ENCODE peak calls at places on chromosomes 13 and 19, in four cellular contexts. One of them, this sample, is unnamed. For H3K9me3, the result is how much of the 10 kb centered on the place peaks cover.

GRCh38 chr13:109715902-109716301 is 70.5 kb downstream of the IRS2 start:
- DNase-seq in H9: no peak
- DNase-seq in heart left ventricle: no peak
- DNase-seq in CD4-positive, alpha-beta memory T cell: no peak
- DNase-seq in this sample: no peak

GRCh38 chr19:10760268-10760944 is 42.5 kb downstream of the DNM2 start:
- DNase-seq in CD4-positive, alpha-beta memory T cell: no peak
- DNase-seq in heart left ventricle: no peak
- DNase-seq in H9: no peak
- DNase-seq in this sample: no peak

GRCh38 chr19:38842439-38843174 is 7.2 kb downstream of the HNRNPL start:
- DNase-seq in heart left ventricle: no peak
- DNase-seq in H9: no peak
- DNase-seq in CD4-positive, alpha-beta memory T cell: peak
- DNase-seq in this sample: peak

GRCh38 chr13:42363941-42364612 is 92.1 kb downstream of the AKAP11 start:
- DNase-seq in CD4-positive, alpha-beta memory T cell: no peak
- DNase-seq in heart left ventricle: no peak
- DNase-seq in H9: peak
- DNase-seq in this sample: no peak

GRCh38 chr19:55206664-55207500 is 2.4 kb downstream of the PTPRH start:
- DNase-seq in H9: peak
- DNase-seq in heart left ventricle: peak
- DNase-seq in CD4-positive, alpha-beta memory T cell: no peak
- DNase-seq in this sample: no peak

GRCh38 chr13:76680112-76680511 is 206.1 kb downstream of the KCTD12 start:
- DNase-seq in heart left ventricle: no peak
- DNase-seq in H9: no peak
- DNase-seq in CD4-positive, alpha-beta memory T cell: no peak
- DNase-seq in this sample: no peak

GRCh38 chr13:30371649-30372265 is 50.5 kb upstream of the UBE2L5 start:
- DNase-seq in H9: no peak
- DNase-seq in CD4-positive, alpha-beta memory T cell: peak
- DNase-seq in heart left ventricle: no peak
- DNase-seq in this sample: peak

GRCh38 chr13:80070024-80070703 is 270.8 kb downstream of the SPRY2 start:
- DNase-seq in CD4-positive, alpha-beta memory T cell: no peak
- DNase-seq in heart left ventricle: no peak
- DNase-seq in H9: peak
- DNase-seq in this sample: no peak

GRCh38 chr19:5623397-5624153 is 692 bp downstream of the SAFB start:
- DNase-seq in H9: no peak
- DNase-seq in heart left ventricle: no peak
- DNase-seq in CD4-positive, alpha-beta memory T cell: peak
- DNase-seq in this sample: no peak

GRCh38 chr19:2015611-2015950 is at the start of gene BTBD2:
- DNase-seq in CD4-positive, alpha-beta memory T cell: peak
- DNase-seq in heart left ventricle: peak
- DNase-seq in H9: no peak
- DNase-seq in this sample: peak

GRCh38 chr19:17829855-17830566 is 8.7 kb upstream of the INSL3 start:
- DNase-seq in heart left ventricle: no peak
- DNase-seq in H9: peak
- DNase-seq in CD4-positive, alpha-beta memory T cell: no peak
- DNase-seq in this sample: no peak

GRCh38 chr19:43905897-43906296 is 29.2 kb downstream of the ZNF45 start:
- DNase-seq in heart left ventricle: no peak
- DNase-seq in H9: no peak
- DNase-seq in CD4-positive, alpha-beta memory T cell: no peak
- DNase-seq in this sample: no peak
- H3K9me3 ChIP-seq in heart left ventricle: half or more
- H3K9me3 ChIP-seq in H9: under half
- H3K9me3 ChIP-seq in CD4-positive, alpha-beta memory T cell: under half
- H3K9me3 ChIP-seq in this sample: half or more

GRCh38 chr19:40809358-40810086 is 10.5 kb downstream of the EGLN2 start:
- DNase-seq in heart left ventricle: no peak
- DNase-seq in H9: no peak
- DNase-seq in CD4-positive, alpha-beta memory T cell: no peak
- DNase-seq in this sample: no peak

GRCh38 chr19:40806385-40807146 is 7.6 kb downstream of the EGLN2 start:
- DNase-seq in CD4-positive, alpha-beta memory T cell: peak
- DNase-seq in H9: peak
- DNase-seq in heart left ventricle: peak
- DNase-seq in this sample: peak

GRCh38 chr19:40808497-40808896 is 9.5 kb downstream of the EGLN2 start:
- DNase-seq in heart left ventricle: no peak
- DNase-seq in CD4-positive, alpha-beta memory T cell: no peak
- DNase-seq in H9: no peak
- DNase-seq in this sample: no peak

GRCh38 chr19:40807147-40808020 is 8.4 kb downstream of the EGLN2 start:
- DNase-seq in CD4-positive, alpha-beta memory T cell: no peak
- DNase-seq in heart left ventricle: no peak
- DNase-seq in H9: peak
- DNase-seq in this sample: no peak

GRCh38 chr19:40808021-40808325 is 9.0 kb downstream of the EGLN2 start:
- DNase-seq in CD4-positive, alpha-beta memory T cell: no peak
- DNase-seq in heart left ventricle: no peak
- DNase-seq in H9: no peak
- DNase-seq in this sample: no peak
- H3K27ac ChIP-seq in CD4-positive, alpha-beta memory T cell: peak
- H3K27ac ChIP-seq in heart left ventricle: no peak
- H3K27ac ChIP-seq in H9: no peak
- H3K27ac ChIP-seq in this sample: peak

GRCh38 chr19:52322429-52322828 is 13.6 kb upstream of the ZNF610 start:
- DNase-seq in CD4-positive, alpha-beta memory T cell: no peak
- DNase-seq in H9: no peak
- DNase-seq in heart left ventricle: no peak
- DNase-seq in this sample: no peak
- H3K9me3 ChIP-seq in CD4-positive, alpha-beta memory T cell: under half
- H3K9me3 ChIP-seq in H9: half or more
- H3K9me3 ChIP-seq in heart left ventricle: half or more
- H3K9me3 ChIP-seq in this sample: half or more

GRCh38 chr19:47231215-47232054 is 436 bp upstream of the BBC3 start:
- DNase-seq in CD4-positive, alpha-beta memory T cell: peak
- DNase-seq in heart left ventricle: peak
- DNase-seq in H9: peak
- DNase-seq in this sample: peak
- H3K27ac ChIP-seq in CD4-positive, alpha-beta memory T cell: peak
- H3K27ac ChIP-seq in heart left ventricle: peak
- H3K27ac ChIP-seq in H9: no peak
- H3K27ac ChIP-seq in this sample: no peak

GRCh38 chr19:52622261-52622660 is 15.9 kb downstream of the ZNF83 start:
- DNase-seq in heart left ventricle: no peak
- DNase-seq in CD4-positive, alpha-beta memory T cell: no peak
- DNase-seq in H9: no peak
- DNase-seq in this sample: no peak

GRCh38 chr19:52626915-52627314 is 11.2 kb downstream of the ZNF83 start:
- DNase-seq in heart left ventricle: no peak
- DNase-seq in CD4-positive, alpha-beta memory T cell: no peak
- DNase-seq in H9: no peak
- DNase-seq in this sample: no peak

DNA sequence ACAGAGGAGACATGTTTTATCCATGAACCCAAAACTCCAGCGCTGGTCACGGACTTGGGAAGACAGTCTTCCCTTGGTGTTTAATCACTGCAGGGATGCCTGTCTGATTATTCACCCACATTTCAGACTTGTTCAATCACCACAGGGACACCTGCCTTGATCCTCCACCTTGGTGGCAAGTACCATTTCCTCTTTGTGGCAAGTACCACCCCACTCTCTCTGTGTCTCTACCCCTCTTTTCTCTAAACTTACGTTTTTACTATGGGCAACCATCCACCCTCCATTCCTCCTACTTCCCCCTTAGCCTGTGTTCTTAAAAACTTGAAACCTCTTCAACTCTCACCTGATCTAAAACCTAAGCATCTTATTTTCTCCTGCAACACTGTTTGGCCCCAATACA is 16.8 kb downstream of the ZNF83 start:
- DNase-seq in H9: no peak
- DNase-seq in heart left ventricle: no peak
- DNase-seq in CD4-positive, alpha-beta memory T cell: no peak
- DNase-seq in this sample: no peak
- H3K9me3 ChIP-seq in H9: under half
- H3K9me3 ChIP-seq in heart left ventricle: under half
- H3K9me3 ChIP-seq in CD4-positive, alpha-beta memory T cell: under half
- H3K9me3 ChIP-seq in this sample: under half

GRCh38 chr19:49335071-49335783 is at the start of gene CD37:
- DNase-seq in heart left ventricle: peak
- DNase-seq in H9: peak
- DNase-seq in CD4-positive, alpha-beta memory T cell: peak
- DNase-seq in this sample: peak

GRCh38 chr19:49331616-49332055 is 3.6 kb upstream of the CD37 start:
- DNase-seq in H9: peak
- DNase-seq in CD4-positive, alpha-beta memory T cell: peak
- DNase-seq in heart left ventricle: peak
- DNase-seq in this sample: peak

GRCh38 chr19:49336482-49337266 is 1.5 kb downstream of the CD37 start:
- DNase-seq in CD4-positive, alpha-beta memory T cell: no peak
- DNase-seq in heart left ventricle: peak
- DNase-seq in H9: peak
- DNase-seq in this sample: no peak

GRCh38 chr19:49335784-49336481 is 727 bp downstream of the CD37 start:
- DNase-seq in heart left ventricle: peak
- DNase-seq in CD4-positive, alpha-beta memory T cell: peak
- DNase-seq in H9: no peak
- DNase-seq in this sample: no peak

GRCh38 chr19:49333426-49334288 is 1.5 kb upstream of the CD37 start:
- DNase-seq in heart left ventricle: peak
- DNase-seq in H9: peak
- DNase-seq in CD4-positive, alpha-beta memory T cell: peak
- DNase-seq in this sample: peak
- H3K27ac ChIP-seq in heart left ventricle: no peak
- H3K27ac ChIP-seq in H9: no peak
- H3K27ac ChIP-seq in CD4-positive, alpha-beta memory T cell: peak
- H3K27ac ChIP-seq in this sample: peak

GRCh38 chr19:28582344-28582743 is 630.6 kb downstream of the UQCRFS1 start:
- DNase-seq in CD4-positive, alpha-beta memory T cell: no peak
- DNase-seq in heart left ventricle: no peak
- DNase-seq in H9: no peak
- DNase-seq in this sample: no peak

GRCh38 chr19:28586501-28586900 is 626.5 kb downstream of the UQCRFS1 start:
- DNase-seq in CD4-positive, alpha-beta memory T cell: no peak
- DNase-seq in heart left ventricle: no peak
- DNase-seq in H9: no peak
- DNase-seq in this sample: no peak

GRCh38 chr19:28581468-28581770 is 631.5 kb downstream of the UQCRFS1 start:
- DNase-seq in CD4-positive, alpha-beta memory T cell: no peak
- DNase-seq in heart left ventricle: no peak
- DNase-seq in H9: no peak
- DNase-seq in this sample: no peak

GRCh38 chr19:28582807-28583206 is 630.1 kb downstream of the UQCRFS1 start:
- DNase-seq in CD4-positive, alpha-beta memory T cell: no peak
- DNase-seq in heart left ventricle: no peak
- DNase-seq in H9: no peak
- DNase-seq in this sample: no peak

DNA sequence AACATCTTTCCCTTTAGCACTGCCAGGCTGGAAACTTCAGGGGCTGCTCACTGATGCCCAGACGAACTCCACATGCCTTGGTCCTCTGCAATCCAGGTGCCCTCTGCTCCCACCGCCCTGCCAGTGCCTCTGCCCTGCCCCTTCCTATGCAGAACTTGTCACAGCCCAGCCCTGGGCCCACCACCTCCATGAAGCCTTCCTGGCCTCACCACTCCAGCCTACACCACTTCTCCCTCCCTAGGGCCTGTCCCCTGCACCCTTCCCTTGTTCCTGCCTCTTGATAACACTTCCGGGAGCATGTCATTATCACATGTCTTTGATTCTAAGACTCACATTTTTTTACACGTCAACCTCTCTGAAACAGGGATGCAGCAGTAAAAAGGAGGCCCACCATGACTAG is 627.2 kb downstream of the UQCRFS1 start:
- DNase-seq in heart left ventricle: no peak
- DNase-seq in CD4-positive, alpha-beta memory T cell: no peak
- DNase-seq in H9: no peak
- DNase-seq in this sample: no peak
- H3K9me3 ChIP-seq in heart left ventricle: under half
- H3K9me3 ChIP-seq in CD4-positive, alpha-beta memory T cell: under half
- H3K9me3 ChIP-seq in H9: under half
- H3K9me3 ChIP-seq in this sample: under half